ENCODE peak calls at places on chromosomes 4 and X, in nine cellular contexts. One of them, this sample, is unnamed.

GRCh38 chrX:57595381-57595811 is 3.6 kb downstream of the ZXDB start:
- DNase-seq in Calu3: no peak
- DNase-seq in sigmoid colon: peak; percentile 69
- DNase-seq in progenitor cell of endocrine pancreas: no peak
- DNase-seq in B cell: no peak
- DNase-seq in heart right ventricle: peak; percentile 5
- DNase-seq in fibroblast of pulmonary artery: peak; percentile 77
- DNase-seq in left ventricle myocardium inferior: no peak
- DNase-seq in body of pancreas: peak; percentile 22
- DNase-seq in this sample: no peak

GRCh38 chr4:16259531-16260246 is 33.4 kb upstream of the TAPT1 start:
- DNase-seq in progenitor cell of endocrine pancreas: no peak
- DNase-seq in heart right ventricle: no peak
- DNase-seq in sigmoid colon: no peak
- DNase-seq in fibroblast of pulmonary artery: peak; percentile 42
- DNase-seq in B cell: no peak
- DNase-seq in Calu3: no peak
- DNase-seq in body of pancreas: no peak
- DNase-seq in left ventricle myocardium inferior: no peak
- DNase-seq in this sample: peak; percentile 68

GRCh38 chr4:112817933-112818921 is 181.3 kb downstream of the LARP7 start:
- DNase-seq in fibroblast of pulmonary artery: peak; percentile 84
- DNase-seq in sigmoid colon: peak; percentile 89
- DNase-seq in progenitor cell of endocrine pancreas: no peak
- DNase-seq in heart right ventricle: peak; percentile 38
- DNase-seq in B cell: peak; percentile 62
- DNase-seq in Calu3: peak; percentile 39
- DNase-seq in left ventricle myocardium inferior: peak; percentile 34
- DNase-seq in body of pancreas: peak; percentile 38
- DNase-seq in this sample: peak; percentile 85

GRCh38 chrX:37347420-37347819 is 1.7 kb upstream of the PRRG1 start:
- DNase-seq in B cell: no peak
- DNase-seq in progenitor cell of endocrine pancreas: no peak
- DNase-seq in fibroblast of pulmonary artery: peak; percentile 80
- DNase-seq in body of pancreas: no peak
- DNase-seq in sigmoid colon: no peak
- DNase-seq in heart right ventricle: no peak
- DNase-seq in left ventricle myocardium inferior: no peak
- DNase-seq in Calu3: no peak
- DNase-seq in this sample: no peak

GRCh38 chrX:47568656-47569295 is 7.8 kb downstream of the ARAF start:
- DNase-seq in sigmoid colon: no peak
- DNase-seq in fibroblast of pulmonary artery: peak; percentile 28
- DNase-seq in progenitor cell of endocrine pancreas: no peak
- DNase-seq in B cell: peak; percentile 56
- DNase-seq in heart right ventricle: no peak
- DNase-seq in Calu3: peak; percentile 28
- DNase-seq in body of pancreas: no peak
- DNase-seq in left ventricle myocardium inferior: no peak
- DNase-seq in this sample: peak; percentile 66

GRCh38 chr4:40247350-40247749 is 50.5 kb downstream of the RHOH start:
- DNase-seq in B cell: peak; percentile 65
- DNase-seq in Calu3: no peak
- DNase-seq in sigmoid colon: no peak
- DNase-seq in progenitor cell of endocrine pancreas: no peak
- DNase-seq in fibroblast of pulmonary artery: no peak
- DNase-seq in body of pancreas: no peak
- DNase-seq in heart right ventricle: no peak
- DNase-seq in left ventricle myocardium inferior: no peak
- DNase-seq in this sample: peak; percentile 80

GRCh38 chr4:86291180-86291579 is 68.7 kb downstream of the MAPK10 start:
- DNase-seq in body of pancreas: no peak
- DNase-seq in heart right ventricle: no peak
- DNase-seq in B cell: no peak
- DNase-seq in Calu3: no peak
- DNase-seq in fibroblast of pulmonary artery: no peak
- DNase-seq in left ventricle myocardium inferior: no peak
- DNase-seq in sigmoid colon: no peak
- DNase-seq in progenitor cell of endocrine pancreas: no peak
- DNase-seq in this sample: no peak

GRCh38 chr4:184384056-184384809 is 90.1 kb downstream of the IRF2 start:
- DNase-seq in heart right ventricle: no peak
- DNase-seq in sigmoid colon: peak; percentile 79
- DNase-seq in progenitor cell of endocrine pancreas: no peak
- DNase-seq in fibroblast of pulmonary artery: peak; percentile 97
- DNase-seq in body of pancreas: peak; percentile 76
- DNase-seq in Calu3: peak; percentile 49
- DNase-seq in B cell: peak; percentile 63
- DNase-seq in left ventricle myocardium inferior: no peak
- DNase-seq in this sample: peak; percentile 48

GRCh38 chr4:159070742-159071141 is 32.1 kb upstream of the RAPGEF2 start:
- DNase-seq in heart right ventricle: no peak
- DNase-seq in left ventricle myocardium inferior: no peak
- DNase-seq in body of pancreas: no peak
- DNase-seq in B cell: no peak
- DNase-seq in fibroblast of pulmonary artery: peak; percentile 47
- DNase-seq in Calu3: no peak
- DNase-seq in progenitor cell of endocrine pancreas: no peak
- DNase-seq in sigmoid colon: no peak
- DNase-seq in this sample: no peak

GRCh38 chr4:137213372-137214173 is 318.7 kb downstream of the PCDH18 start:
- DNase-seq in left ventricle myocardium inferior: no peak
- DNase-seq in fibroblast of pulmonary artery: no peak
- DNase-seq in heart right ventricle: no peak
- DNase-seq in body of pancreas: no peak
- DNase-seq in Calu3: no peak
- DNase-seq in progenitor cell of endocrine pancreas: no peak
- DNase-seq in sigmoid colon: no peak
- DNase-seq in B cell: no peak
- DNase-seq in this sample: no peak
- TF ChIP-seq CTCF in left ventricle myocardium inferior: no peak
- TF ChIP-seq CTCF in fibroblast of pulmonary artery: no peak
- TF ChIP-seq CTCF in heart right ventricle: no peak
- TF ChIP-seq CTCF in body of pancreas: no peak
- TF ChIP-seq CTCF in Calu3: no peak
- TF ChIP-seq CTCF in progenitor cell of endocrine pancreas: no peak
- TF ChIP-seq CTCF in sigmoid colon: no peak
- TF ChIP-seq CTCF in B cell: no peak
- TF ChIP-seq CTCF in this sample: no peak

DNA sequence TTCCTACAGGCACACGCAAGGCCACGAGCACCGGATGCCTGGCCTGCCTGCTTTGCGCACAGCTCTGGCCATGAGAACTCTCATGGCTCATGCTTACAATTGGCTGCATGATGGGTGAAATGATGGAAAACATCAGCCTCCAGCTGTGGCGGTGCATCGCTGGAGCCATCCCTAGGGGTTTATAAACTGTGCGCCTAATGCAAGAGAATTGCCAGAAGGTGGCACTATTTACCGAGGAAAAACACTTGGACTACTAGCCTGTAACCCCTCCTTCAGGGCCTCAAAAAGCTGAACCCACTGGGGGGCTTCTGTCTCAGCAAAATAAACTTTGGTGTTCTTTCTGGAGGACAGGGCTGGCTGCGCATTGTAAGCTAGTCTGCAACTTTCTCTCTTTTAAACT is 51.9 kb downstream of the PHKA2 start:
- DNase-seq in sigmoid colon: no peak
- DNase-seq in Calu3: peak; percentile 10
- DNase-seq in B cell: no peak
- DNase-seq in progenitor cell of endocrine pancreas: no peak
- DNase-seq in left ventricle myocardium inferior: no peak
- DNase-seq in fibroblast of pulmonary artery: peak; percentile 42
- DNase-seq in heart right ventricle: peak; percentile 13
- DNase-seq in body of pancreas: peak; percentile 2
- DNase-seq in this sample: peak; percentile 2
- TF ChIP-seq CTCF in sigmoid colon: no peak
- TF ChIP-seq CTCF in Calu3: no peak
- TF ChIP-seq CTCF in B cell: no peak
- TF ChIP-seq CTCF in progenitor cell of endocrine pancreas: peak; percentile 44
- TF ChIP-seq CTCF in left ventricle myocardium inferior: peak; percentile 45
- TF ChIP-seq CTCF in fibroblast of pulmonary artery: peak; percentile 40
- TF ChIP-seq CTCF in heart right ventricle: no peak
- TF ChIP-seq CTCF in body of pancreas: no peak
- TF ChIP-seq CTCF in this sample: no peak

GRCh38 chr4:56042225-56042624 is 93.5 kb downstream of the CEP135 start:
- DNase-seq in Calu3: no peak
- DNase-seq in left ventricle myocardium inferior: no peak
- DNase-seq in body of pancreas: no peak
- DNase-seq in sigmoid colon: no peak
- DNase-seq in heart right ventricle: no peak
- DNase-seq in progenitor cell of endocrine pancreas: no peak
- DNase-seq in fibroblast of pulmonary artery: no peak
- DNase-seq in B cell: no peak
- DNase-seq in this sample: no peak

GRCh38 chr4:56040842-56041241 is 92.1 kb downstream of the CEP135 start:
- DNase-seq in fibroblast of pulmonary artery: no peak
- DNase-seq in left ventricle myocardium inferior: no peak
- DNase-seq in Calu3: no peak
- DNase-seq in heart right ventricle: no peak
- DNase-seq in B cell: no peak
- DNase-seq in body of pancreas: no peak
- DNase-seq in progenitor cell of endocrine pancreas: no peak
- DNase-seq in sigmoid colon: no peak
- DNase-seq in this sample: no peak

DNA sequence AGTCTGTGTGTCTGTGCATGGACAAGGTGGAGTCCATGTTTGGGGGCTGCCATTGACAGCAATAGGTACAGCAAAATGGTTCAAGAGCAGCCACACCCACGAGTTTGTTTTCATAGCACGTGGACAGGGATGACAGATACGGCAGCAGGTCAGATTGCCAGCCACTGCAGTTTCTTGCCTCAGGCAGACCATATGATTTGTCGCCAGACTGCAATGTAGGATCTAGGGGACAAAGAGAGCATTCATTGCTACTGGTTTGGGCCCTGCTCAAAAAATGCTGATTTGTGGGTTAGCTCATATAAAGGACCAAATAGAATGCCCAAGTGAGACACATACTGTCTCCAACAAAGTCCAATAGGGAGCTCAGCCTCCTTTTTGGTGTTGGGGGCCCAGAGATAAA is 90.0 kb downstream of the CEP135 start:
- DNase-seq in B cell: no peak
- DNase-seq in sigmoid colon: no peak
- DNase-seq in heart right ventricle: no peak
- DNase-seq in left ventricle myocardium inferior: no peak
- DNase-seq in Calu3: no peak
- DNase-seq in fibroblast of pulmonary artery: no peak
- DNase-seq in body of pancreas: no peak
- DNase-seq in progenitor cell of endocrine pancreas: no peak
- DNase-seq in this sample: no peak
- TF ChIP-seq CTCF in B cell: no peak
- TF ChIP-seq CTCF in sigmoid colon: no peak
- TF ChIP-seq CTCF in heart right ventricle: no peak
- TF ChIP-seq CTCF in left ventricle myocardium inferior: no peak
- TF ChIP-seq CTCF in Calu3: no peak
- TF ChIP-seq CTCF in fibroblast of pulmonary artery: no peak
- TF ChIP-seq CTCF in body of pancreas: no peak
- TF ChIP-seq CTCF in progenitor cell of endocrine pancreas: no peak
- TF ChIP-seq CTCF in this sample: no peak

GRCh38 chrX:150536455-150537116 is 31.8 kb upstream of the MTM1 start:
- DNase-seq in heart right ventricle: no peak
- DNase-seq in sigmoid colon: no peak
- DNase-seq in Calu3: no peak
- DNase-seq in left ventricle myocardium inferior: no peak
- DNase-seq in fibroblast of pulmonary artery: no peak
- DNase-seq in progenitor cell of endocrine pancreas: no peak
- DNase-seq in body of pancreas: peak; percentile 24
- DNase-seq in B cell: no peak
- DNase-seq in this sample: no peak
- TF ChIP-seq CTCF in heart right ventricle: no peak
- TF ChIP-seq CTCF in sigmoid colon: no peak
- TF ChIP-seq CTCF in Calu3: peak; percentile 19
- TF ChIP-seq CTCF in left ventricle myocardium inferior: no peak
- TF ChIP-seq CTCF in fibroblast of pulmonary artery: no peak
- TF ChIP-seq CTCF in progenitor cell of endocrine pancreas: peak; percentile 28
- TF ChIP-seq CTCF in body of pancreas: peak; percentile 20
- TF ChIP-seq CTCF in B cell: no peak
- TF ChIP-seq CTCF in this sample: no peak

GRCh38 chr4:154854362-154854761 is 73.3 kb downstream of the RBM46 start:
- DNase-seq in fibroblast of pulmonary artery: peak; percentile 52
- DNase-seq in B cell: no peak
- DNase-seq in heart right ventricle: no peak
- DNase-seq in progenitor cell of endocrine pancreas: no peak
- DNase-seq in body of pancreas: no peak
- DNase-seq in left ventricle myocardium inferior: no peak
- DNase-seq in Calu3: no peak
- DNase-seq in sigmoid colon: no peak
- DNase-seq in this sample: no peak
- TF ChIP-seq CTCF in fibroblast of pulmonary artery: peak; percentile 44
- TF ChIP-seq CTCF in B cell: peak; percentile 24
- TF ChIP-seq CTCF in heart right ventricle: no peak
- TF ChIP-seq CTCF in progenitor cell of endocrine pancreas: peak; percentile 58
- TF ChIP-seq CTCF in body of pancreas: no peak
- TF ChIP-seq CTCF in left ventricle myocardium inferior: peak; percentile 49
- TF ChIP-seq CTCF in Calu3: no peak
- TF ChIP-seq CTCF in sigmoid colon: no peak
- TF ChIP-seq CTCF in this sample: no peak

GRCh38 chr4:118059397-118059796 is 25.1 kb downstream of the NDST3 start:
- DNase-seq in left ventricle myocardium inferior: no peak
- DNase-seq in heart right ventricle: no peak
- DNase-seq in progenitor cell of endocrine pancreas: no peak
- DNase-seq in body of pancreas: no peak
- DNase-seq in sigmoid colon: no peak
- DNase-seq in B cell: no peak
- DNase-seq in fibroblast of pulmonary artery: no peak
- DNase-seq in Calu3: no peak
- DNase-seq in this sample: no peak
- TF ChIP-seq CTCF in left ventricle myocardium inferior: no peak
- TF ChIP-seq CTCF in heart right ventricle: no peak
- TF ChIP-seq CTCF in progenitor cell of endocrine pancreas: no peak
- TF ChIP-seq CTCF in body of pancreas: no peak
- TF ChIP-seq CTCF in sigmoid colon: no peak
- TF ChIP-seq CTCF in B cell: no peak
- TF ChIP-seq CTCF in fibroblast of pulmonary artery: no peak
- TF ChIP-seq CTCF in Calu3: no peak
- TF ChIP-seq CTCF in this sample: no peak

GRCh38 chrX:107450823-107451509 is 1.5 kb downstream of the FRMPD3 start:
- DNase-seq in heart right ventricle: no peak
- DNase-seq in body of pancreas: no peak
- DNase-seq in sigmoid colon: no peak
- DNase-seq in Calu3: no peak
- DNase-seq in fibroblast of pulmonary artery: no peak
- DNase-seq in B cell: peak; percentile 36
- DNase-seq in progenitor cell of endocrine pancreas: no peak
- DNase-seq in left ventricle myocardium inferior: no peak
- DNase-seq in this sample: peak; percentile 30
- TF ChIP-seq CTCF in heart right ventricle: no peak
- TF ChIP-seq CTCF in body of pancreas: no peak
- TF ChIP-seq CTCF in sigmoid colon: no peak
- TF ChIP-seq CTCF in Calu3: no peak
- TF ChIP-seq CTCF in fibroblast of pulmonary artery: no peak
- TF ChIP-seq CTCF in B cell: peak; percentile 23
- TF ChIP-seq CTCF in progenitor cell of endocrine pancreas: peak; percentile 47
- TF ChIP-seq CTCF in left ventricle myocardium inferior: no peak
- TF ChIP-seq CTCF in this sample: no peak

This sample was measured in activated CD8-positive, alpha-beta T cell treated with anti-CD3 and anti-CD28 coated beads for 36 hours.